ENCODE peak calls at places on chromosomes 4 and X, in ten cellular contexts. Q is brain microvascular endothelial cell, N is suprapubic skin, K is fibroblast of lung, B is epithelial cell of esophagus, X is choroid plexus epithelial cell, J is lower leg skin, G is adrenal gland, U is hepatocyte, A is cardiac muscle cell. H is an unnamed sample.

GRCh38 chrX:68721991-68722860 is 74.8 kb downstream of the STARD8 start:
- DNase-seq in Q (no peak), N (peak; percentile 49), K (no peak), B (no peak), X (no peak), J (no peak), G (peak; percentile 4), U (no peak), A (no peak), H (no peak)

GRCh38 chrX:150236304-150236703 is 126.8 kb upstream of the MAMLD1 start:
- DNase-seq in Q (peak; percentile 22), N (no peak), K (no peak), B (peak; percentile 25), X (no peak), J (no peak), G (no peak), U (no peak), A (no peak), H (no peak)

GRCh38 chr4:109350121-109350520 is 47.7 kb upstream of the COL25A1 start:
- DNase-seq in Q (no peak), N (no peak), K (no peak), B (no peak), X (no peak), J (no peak), G (no peak), U (no peak), A (no peak), H (no peak)

GRCh38 chr4:148793221-148793620 is 351.0 kb upstream of the NR3C2 start:
- DNase-seq in Q (no peak), N (no peak), K (no peak), B (no peak), X (no peak), J (no peak), G (no peak), U (no peak), A (no peak), H (no peak)

GRCh38 chrX:141903400-141904155 is at the start of gene MAGEC1:
- DNase-seq in Q (no peak), N (no peak), K (no peak), B (no peak), X (no peak), J (no peak), G (no peak), U (no peak), A (no peak), H (no peak)

GRCh38 chr4:15653864-15654391 is 1.2 kb downstream of the FBXL5 start:
- DNase-seq in Q (peak; percentile 60), N (no peak), K (peak; percentile 77), B (peak; percentile 46), X (peak; percentile 79), J (no peak), G (peak; percentile 24), U (peak; percentile 21), A (peak; percentile 42), H (peak; percentile 71)

GRCh38 chrX:21974011-21974385 is 33.5 kb downstream of the SMS start:
- DNase-seq in Q (no peak), N (no peak), K (no peak), B (peak; percentile 80), X (no peak), J (no peak), G (no peak), U (peak; percentile 29), A (no peak), H (no peak)

GRCh38 chr4:58502839-58503238 is 1392.7 kb upstream of the IGFBP7 start:
- DNase-seq in Q (no peak), N (no peak), K (no peak), B (no peak), X (no peak), J (no peak), G (no peak), U (no peak), A (no peak), H (no peak)

GRCh38 chr4:25330905-25331816 is 18.6 kb downstream of the ZCCHC4 start:
- DNase-seq in Q (no peak), N (no peak), K (peak; percentile 23), B (no peak), X (peak; percentile 18), J (no peak), G (no peak), U (no peak), A (no peak), H (no peak)

GRCh38 chr4:108433832-108434231 is 186.5 kb upstream of the RPL34 start:
- DNase-seq in Q (peak; percentile 42), N (no peak), K (peak; percentile 68), B (peak; percentile 80), X (peak; percentile 64), J (no peak), G (no peak), U (peak; percentile 26), A (no peak), H (no peak)

GRCh38 chr4:90958256-90958895 is 831.2 kb downstream of the CCSER1 start:
- DNase-seq in Q (peak; percentile 25), N (no peak), K (peak; percentile 92), B (peak; percentile 80), X (peak; percentile 95), J (no peak), G (no peak), U (peak; percentile 48), A (no peak), H (peak; percentile 72)

GRCh38 chr4:149371021-149371420 is 444.6 kb downstream of the IQCM start:
- DNase-seq in Q (peak; percentile 32), N (no peak), K (peak; percentile 82), B (peak; percentile 83), X (peak; percentile 83), J (no peak), G (peak; percentile 35), U (peak; percentile 72), A (peak; percentile 73), H (peak; percentile 83)

GRCh38 chr4:173736840-173737239 is 206.8 kb upstream of the HAND2 start:
- DNase-seq in Q (no peak), N (no peak), K (peak; percentile 81), B (no peak), X (peak; percentile 8), J (no peak), G (no peak), U (no peak), A (peak; percentile 16), H (peak; percentile 3)

GRCh38 chr4:182246401-182247205 is 3.4 kb downstream of the TENM3 start:
- DNase-seq in Q (no peak), N (no peak), K (peak; percentile 57), B (peak; percentile 90), X (no peak), J (no peak), G (no peak), U (peak; percentile 28), A (peak; percentile 71), H (peak; percentile 29)

DNA sequence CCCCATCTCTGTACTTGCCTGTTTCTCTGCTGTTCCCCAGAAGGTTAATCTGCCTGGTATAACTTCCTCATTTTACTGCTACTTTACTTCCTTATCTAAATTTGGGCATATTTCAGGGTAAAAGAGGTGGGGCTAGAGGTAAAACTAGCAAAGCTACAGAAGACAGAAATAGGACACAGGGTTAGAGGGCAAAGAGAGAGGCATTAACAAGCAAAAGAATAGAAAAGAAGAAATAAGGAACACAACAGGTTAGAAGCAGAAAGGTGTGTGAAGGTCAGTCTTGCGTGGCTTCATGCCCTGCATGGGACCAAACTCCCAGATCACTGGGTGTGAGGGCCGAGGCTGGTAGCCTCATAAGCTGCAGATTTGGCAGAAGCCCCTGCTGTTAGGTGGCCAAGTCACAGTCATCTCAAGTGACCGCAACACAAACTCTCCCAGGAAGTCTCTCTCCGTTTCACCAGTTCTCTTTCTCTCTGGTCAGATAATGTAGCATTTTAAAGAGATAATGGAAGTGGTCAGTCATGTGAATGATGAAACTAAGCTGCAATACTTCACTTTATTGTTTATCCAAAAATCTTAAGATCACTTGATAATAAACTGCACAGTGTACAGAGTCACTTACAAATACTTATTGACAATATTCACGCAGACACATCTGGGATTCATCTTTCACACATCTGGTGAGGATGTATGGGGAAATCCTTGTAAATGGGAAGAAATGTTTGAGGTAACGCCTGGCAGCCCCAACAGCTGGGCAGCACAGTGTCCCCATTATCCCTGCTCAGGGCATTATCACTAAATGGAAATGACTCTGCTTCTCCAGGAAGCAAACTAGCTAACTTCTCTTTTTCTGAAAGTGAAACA is 16.4 kb downstream of the TMEM154 start:
- DNase-seq in Q (no peak), N (no peak), K (peak; percentile 61), B (no peak), X (peak; percentile 23), J (no peak), G (no peak), U (no peak), A (no peak), H (no peak)
- H3K4me3 ChIP-seq in Q (no peak overlapping the region), N (no peak overlapping the region), K (no peak overlapping the region), B (no peak overlapping the region), X (no peak overlapping the region), J (no peak overlapping the region), G (no peak overlapping the region), U (no peak overlapping the region), A (no peak overlapping the region), H (no peak overlapping the region)

DNA sequence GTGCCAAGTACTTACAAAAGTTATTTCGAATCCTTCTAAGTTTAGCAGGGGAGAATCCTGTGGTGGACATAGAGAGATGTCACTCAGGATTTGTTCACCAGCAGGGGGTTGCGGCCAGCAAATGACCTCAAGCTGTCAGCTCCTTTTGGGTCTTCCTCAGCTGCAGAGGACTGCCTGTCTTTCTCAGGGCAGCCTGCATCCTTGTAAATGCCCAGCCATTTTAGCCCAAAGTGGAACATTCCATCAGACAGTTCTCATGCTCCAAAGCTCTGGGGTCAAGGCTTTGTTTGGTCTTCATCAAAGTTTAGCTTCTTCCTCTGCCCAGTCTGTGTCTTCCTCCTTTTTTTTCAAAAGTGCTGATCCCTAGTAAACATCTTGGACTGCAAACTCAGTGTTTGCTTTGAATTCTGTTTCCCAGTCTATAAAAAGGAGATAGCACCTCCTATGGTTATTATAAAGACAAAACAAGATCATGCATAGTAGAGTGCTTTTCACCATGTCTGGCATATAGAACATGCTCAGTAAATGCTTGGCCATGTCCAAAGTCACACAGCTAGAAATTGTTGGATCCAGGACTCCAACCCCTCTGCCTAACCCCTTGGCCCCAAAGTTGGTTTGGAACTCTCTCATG is 156.5 kb upstream of the GATB start:
- DNase-seq in Q (peak; percentile 12), N (no peak), K (no peak), B (no peak), X (peak; percentile 47), J (no peak), G (no peak), U (no peak), A (no peak), H (no peak)
- TF ChIP-seq CTCF in Q (no peak), N (no peak), K (no peak), B (no peak), X (no peak), J (no peak), G (no peak), U (no peak), A (no peak), H (no peak)

GRCh38 chr4:119626420-119626819 is 2.2 kb downstream of the PDE5A start:
- DNase-seq in Q (no peak), N (no peak), K (no peak), B (no peak), X (peak; percentile 41), J (no peak), G (no peak), U (no peak), A (no peak), H (no peak)
- H3K4me3 ChIP-seq in Q (peak overlapping the region; percentile 79), N (peak overlapping the region; percentile 75), K (peak overlapping the region; percentile 100), B (peak overlapping the region; percentile 63), X (peak overlapping the region; percentile 85), J (no peak overlapping the region), G (no peak overlapping the region), U (peak overlapping the region; percentile 85), A (no peak overlapping the region), H (peak overlapping the region; percentile 75)

DNA sequence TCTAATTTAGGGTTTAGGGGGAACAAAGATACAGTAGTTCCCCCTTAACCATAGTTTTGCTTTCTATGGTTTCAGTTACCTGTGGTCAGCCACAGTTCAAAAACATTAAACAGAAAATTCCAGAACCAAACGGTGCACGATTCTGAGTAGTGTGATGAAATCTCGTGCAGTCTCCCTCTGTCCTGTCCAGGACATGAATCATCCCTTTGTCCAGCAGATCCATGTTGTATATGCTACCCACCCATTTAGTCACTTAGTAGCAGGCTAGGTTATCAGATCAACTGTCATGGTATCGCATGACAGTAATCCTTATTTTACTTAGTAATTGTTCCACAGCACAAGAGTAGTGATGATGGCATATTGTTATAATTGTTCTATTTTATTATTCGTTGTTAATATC is 556.1 kb downstream of the IL1RAPL1 start:
- DNase-seq in Q (peak; percentile 31), N (no peak), K (peak; percentile 19), B (no peak), X (peak; percentile 38), J (no peak), G (no peak), U (no peak), A (no peak), H (peak; percentile 69)
- TF ChIP-seq CTCF in Q (no peak), N (no peak), K (no peak), B (no peak), X (no peak), J (no peak), G (no peak), U (no peak), A (no peak), H (no peak)